ENCODE peak calls at places on chromosomes 1 and 21, in nine cellular contexts. S, O, B, G, Q, V, P, D and J are unnamed samples.

GRCh38 chr1:183699643-183700160 is 46.6 kb upstream of the APOBEC4 start:
- DNase-seq in S (no peak), O (no peak), B (no peak), G (no peak), Q (no peak), V (no peak), P (no peak), D (no peak), J (no peak)

GRCh38 chr1:6489383-6489765 is 2.1 kb downstream of the PLEKHG5 start:
- DNase-seq in S (no peak), O (no peak), B (no peak), G (no peak), Q (no peak), V (no peak), P (no peak), D (no peak), J (no peak)

GRCh38 chr1:200795151-200795550 is 56.5 kb downstream of the CAMSAP2 start:
- DNase-seq in S (no peak), O (no peak), B (no peak), G (no peak), Q (no peak), V (no peak), P (no peak), D (no peak), J (no peak)

GRCh38 chr1:83860506-83861221 is 138.3 kb downstream of the TTLL7 start:
- DNase-seq in S (peak), O (peak), B (no peak), G (peak), Q (peak), V (peak), P (peak), D (peak), J (peak)

GRCh38 chr1:3245768-3246167 is 176.8 kb downstream of the PRDM16 start:
- DNase-seq in S (no peak), O (no peak), B (no peak), G (no peak), Q (no peak), V (no peak), P (no peak), D (no peak), J (no peak)

GRCh38 chr21:14491269-14491681 is 54.8 kb downstream of the SAMSN1 start:
- DNase-seq in S (no peak), O (no peak), B (no peak), G (no peak), Q (no peak), V (no peak), P (no peak), D (no peak), J (no peak)

GRCh38 chr1:3004285-3005205 is 16.7 kb upstream of the ACTRT2 start:
- DNase-seq in S (no peak), O (no peak), B (no peak), G (no peak), Q (no peak), V (no peak), P (no peak), D (no peak), J (no peak)

GRCh38 chr1:210711825-210712224 is 383.1 kb downstream of the HHAT start:
- DNase-seq in S (no peak), O (no peak), B (no peak), G (no peak), Q (no peak), V (no peak), P (no peak), D (no peak), J (peak)

GRCh38 chr1:59596432-59596831 is 218.3 kb upstream of the HOOK1 start:
- DNase-seq in S (no peak), O (no peak), B (peak), G (no peak), Q (peak), V (no peak), P (no peak), D (no peak), J (no peak)

GRCh38 chr1:173682174-173682573 is 12.5 kb upstream of the ANKRD45 start:
- DNase-seq in S (no peak), O (no peak), B (no peak), G (no peak), Q (no peak), V (no peak), P (no peak), D (no peak), J (no peak)

GRCh38 chr1:67690018-67690363 is 5.0 kb downstream of the GADD45A start:
- DNase-seq in S (no peak), O (no peak), B (no peak), G (no peak), Q (no peak), V (no peak), P (no peak), D (no peak), J (no peak)

GRCh38 chr1:71031426-71031825 is 16.2 kb downstream of the PTGER3 start:
- DNase-seq in S (no peak), O (no peak), B (no peak), G (no peak), Q (no peak), V (no peak), P (no peak), D (no peak), J (no peak)

GRCh38 chr1:59601811-59602210 is 212.9 kb upstream of the HOOK1 start:
- DNase-seq in S (no peak), O (no peak), B (no peak), G (no peak), Q (no peak), V (no peak), P (no peak), D (no peak), J (no peak)

GRCh38 chr1:22665752-22666151 is 12.7 kb downstream of the C1QB start:
- DNase-seq in S (no peak), O (no peak), B (peak), G (peak), Q (no peak), V (no peak), P (no peak), D (no peak), J (peak)

GRCh38 chr1:23178931-23179330 is 10.3 kb upstream of the LUZP1 start:
- DNase-seq in S (peak), O (no peak), B (no peak), G (no peak), Q (no peak), V (no peak), P (no peak), D (no peak), J (no peak)

GRCh38 chr1:68795956-68796355 is 299.1 kb upstream of the DEPDC1 start:
- DNase-seq in S (no peak), O (no peak), B (no peak), G (no peak), Q (no peak), V (no peak), P (no peak), D (no peak), J (no peak)

GRCh38 chr1:76541618-76542017 is 325.7 kb upstream of the ST6GALNAC5 start:
- DNase-seq in S (no peak), O (no peak), B (no peak), G (no peak), Q (no peak), V (no peak), P (no peak), D (no peak), J (no peak)

GRCh38 chr1:198018529-198018928 is 101.4 kb downstream of the LHX9 start:
- DNase-seq in S (no peak), O (no peak), B (peak), G (no peak), Q (no peak), V (no peak), P (no peak), D (no peak), J (no peak)

GRCh38 chr1:152884966-152885624 is 7.0 kb downstream of the SMCP start:
- DNase-seq in S (no peak), O (no peak), B (peak), G (no peak), Q (no peak), V (no peak), P (no peak), D (no peak), J (no peak)

GRCh38 chr21:32135401-32136363 is 143.2 kb downstream of the MIS18A start:
- DNase-seq in S (peak), O (no peak), B (no peak), G (no peak), Q (no peak), V (no peak), P (no peak), D (no peak), J (no peak)

GRCh38 chr1:23019094-23019850 is at the start of gene KDM1A:
- DNase-seq in S (peak), O (peak), B (peak), G (peak), Q (peak), V (peak), P (peak), D (peak), J (peak)

GRCh38 chr1:18199462-18199861 is 91.9 kb downstream of the IGSF21 start:
- DNase-seq in S (no peak), O (no peak), B (no peak), G (no peak), Q (no peak), V (no peak), P (no peak), D (no peak), J (no peak)